ENCODE peak calls at places on chromosomes 16 and 17, in six cellular contexts. L is heart right ventricle; W is activated CD4-positive, alpha-beta T cell treated with anti-CD3 and anti-CD28 coated beads, Interleukin-2, amount 10 ng/mL, durations not matched to agents 7 days and 5 days; N is T follicular helper cell; O is hepatocyte; Z is B cell. H is an unnamed sample.

GRCh38 chr17:39209317-39210092 is 9.4 kb downstream of the RPL19 start:
- DNase-seq in W (peak), N (peak), L (peak), Z (peak), O (peak), H (no peak)

GRCh38 chr16:53744449-53744848 is 40.5 kb downstream of the FTO start:
- DNase-seq in O (no peak), L (no peak), W (peak), Z (no peak), N (peak), H (no peak)

GRCh38 chr16:89360760-89361435 is 129.5 kb downstream of the ANKRD11 start:
- DNase-seq in W (peak), N (peak), Z (peak), L (no peak), O (no peak), H (no peak)

GRCh38 chr17:27558842-27559505 is 72.0 kb upstream of the LGALS9 start:
- DNase-seq in W (no peak), L (no peak), O (peak), N (no peak), Z (no peak), H (no peak)

GRCh38 chr17:66383353-66383752 is 80.9 kb downstream of the PRKCA start:
- DNase-seq in Z (no peak), O (no peak), W (no peak), N (no peak), L (no peak), H (no peak)

GRCh38 chr17:68462381-68463210 is 5.3 kb upstream of the WIPI1 start:
- DNase-seq in N (peak), O (peak), W (peak), L (peak), Z (peak), H (no peak)

GRCh38 chr17:46266656-46267544 is 28.0 kb upstream of the LRRC37A start:
- DNase-seq in L (peak), O (peak), Z (peak), W (peak), N (peak), H (no peak)

GRCh38 chr16:29831490-29831889 is 11.2 kb downstream of the MVP start:
- DNase-seq in W (no peak), Z (no peak), N (no peak), O (no peak), L (peak), H (no peak)

GRCh38 chr17:57911834-57912673 is 43.2 kb downstream of the CUEDC1 start:
- DNase-seq in W (no peak), Z (no peak), O (no peak), L (peak), N (no peak), H (peak)

GRCh38 chr16:19929062-19929511 is 44.4 kb upstream of the GPRC5B start:
- DNase-seq in W (no peak), Z (no peak), N (no peak), O (peak), L (no peak), H (no peak)

GRCh38 chr17:75876938-75877751 is 1.2 kb downstream of the TRIM47 start:
- DNase-seq in Z (peak), O (peak), W (peak), N (no peak), L (peak), H (peak)

GRCh38 chr17:39812466-39812865 is 51.6 kb downstream of the IKZF3 start:
- DNase-seq in O (no peak), W (no peak), L (no peak), N (no peak), Z (no peak), H (no peak)

GRCh38 chr17:16301963-16302855 is 51.1 kb downstream of the CENPV start:
- DNase-seq in N (no peak), L (no peak), O (no peak), Z (no peak), W (no peak), H (no peak)

GRCh38 chr17:80782536-80783427 is 208.9 kb upstream of the CHMP6 start:
- DNase-seq in N (peak), L (no peak), O (no peak), W (peak), Z (no peak), H (no peak)

GRCh38 chr17:54916721-54917120 is 16.1 kb downstream of the TOM1L1 start:
- DNase-seq in Z (no peak), O (no peak), L (no peak), W (no peak), N (no peak), H (no peak)

GRCh38 chr17:67421869-67422273 is 44.8 kb downstream of the PITPNC1 start:
- DNase-seq in L (peak), W (peak), O (no peak), Z (no peak), N (peak), H (peak)

GRCh38 chr17:17258998-17259397 is 22.0 kb upstream of the FLCN start:
- DNase-seq in O (no peak), W (no peak), N (no peak), L (no peak), Z (no peak), H (no peak)

GRCh38 chr16:57186630-57187507 is 740 bp downstream of the RSPRY1 start:
- DNase-seq in O (peak), W (peak), L (no peak), N (peak), Z (no peak), H (no peak)

GRCh38 chr17:1989135-1989534 is 36.0 kb downstream of the RTN4RL1 start:
- DNase-seq in N (no peak), O (no peak), Z (no peak), L (no peak), W (no peak), H (no peak)

H was measured in retinal pigment epithelial cell.